ENCODE peak calls at places on chromosomes 2 and 18, in nine cellular contexts. T is activated CD4-positive, alpha-beta T cell treated with anti-CD3 and anti-CD28 coated beads, Interleukin-2, amount 50 U/mL, for 48 hours; B is endothelial cell; C is GM04504; O is neural crest cell; V is cerebellar nuclear complex; W is H54; K is T-helper 2 cell; N is gastrocnemius medialis. D is an unnamed sample.

GRCh38 chr2:6506311-6507258 is 359.1 kb downstream of the CMPK2 start:
- DNase-seq in W (no peak), N (no peak), C (no peak), O (no peak), K (no peak), T (no peak), V (no peak), B (no peak), D (no peak)

GRCh38 chr2:104388296-104388695 is 465.6 kb upstream of the POU3F3 start:
- DNase-seq in O (no peak), C (peak; percentile 8), N (no peak), W (no peak), T (no peak), B (no peak), K (no peak), V (no peak), D (no peak)

GRCh38 chr2:120252207-120253020 is at the start of gene RALB:
- DNase-seq in V (peak; percentile 98), O (peak; percentile 99), W (peak; percentile 96), C (peak; percentile 97), K (peak; percentile 99), N (peak; percentile 98), B (peak; percentile 100), T (peak; percentile 99), D (peak; percentile 87)

GRCh38 chr2:191115391-191115790 is 35.4 kb downstream of the STAT4 start:
- DNase-seq in K (peak; percentile 26), C (no peak), V (no peak), W (no peak), O (no peak), B (no peak), N (no peak), T (peak; percentile 42), D (peak; percentile 38)

GRCh38 chr2:5176764-5177163 is 515.4 kb upstream of the SOX11 start:
- DNase-seq in C (no peak), K (no peak), N (no peak), B (no peak), V (no peak), T (no peak), W (no peak), O (no peak), D (no peak)

GRCh38 chr2:127636248-127637235 is 9.4 kb upstream of the GPR17 start:
- DNase-seq in W (no peak), C (no peak), N (no peak), V (no peak), B (no peak), O (no peak), K (no peak), T (no peak), D (no peak)

GRCh38 chr2:237435844-237436590 is 22.1 kb upstream of the COL6A3 start:
- DNase-seq in C (peak; percentile 78), N (no peak), V (no peak), K (no peak), B (no peak), W (no peak), O (no peak), T (no peak), D (no peak)

GRCh38 chr2:231679906-231680283 is 28.4 kb upstream of the PTMA start:
- DNase-seq in O (no peak), B (no peak), V (no peak), W (no peak), T (no peak), K (no peak), N (no peak), C (no peak), D (no peak)

GRCh38 chr2:86296947-86297346 is 40.5 kb downstream of the REEP1 start:
- DNase-seq in C (no peak), N (no peak), B (no peak), W (no peak), K (no peak), O (no peak), T (no peak), V (no peak), D (no peak)

GRCh38 chr2:23789012-23789411 is 137.9 kb downstream of the ATAD2B start:
- DNase-seq in N (no peak), W (no peak), T (no peak), K (no peak), O (no peak), B (no peak), C (no peak), V (no peak), D (no peak)

GRCh38 chr2:85179541-85179940 is 46.3 kb downstream of the TCF7L1 start:
- DNase-seq in C (no peak), W (no peak), O (no peak), N (no peak), V (no peak), B (no peak), T (no peak), K (no peak), D (no peak)

GRCh38 chr2:136347976-136348375 is 230.0 kb upstream of the CXCR4 start:
- DNase-seq in C (no peak), V (no peak), T (no peak), W (no peak), K (no peak), N (no peak), B (no peak), O (no peak), D (no peak)

GRCh38 chr2:126876631-126877030 is 22.1 kb upstream of the TEX51 start:
- DNase-seq in C (no peak), V (no peak), T (no peak), K (no peak), O (no peak), B (no peak), N (no peak), W (no peak), D (no peak)

GRCh38 chr2:69789762-69790600 is 39.5 kb upstream of the GMCL1 start:
- DNase-seq in O (no peak), N (no peak), T (no peak), V (no peak), W (no peak), B (no peak), K (no peak), C (no peak), D (no peak)

GRCh38 chr2:240565267-240566202 is 2.7 kb upstream of the RNPEPL1 start:
- DNase-seq in C (no peak), O (no peak), T (peak; percentile 89), V (no peak), B (peak; percentile 8), N (peak; percentile 26), K (peak; percentile 82), W (peak; percentile 80), D (peak; percentile 63)

GRCh38 chr18:13500891-13501887 is 225.2 kb downstream of the FAM210A start:
- DNase-seq in N (peak; percentile 58), C (peak; percentile 42), O (no peak), V (peak; percentile 77), K (no peak), W (peak; percentile 50), B (no peak), T (no peak), D (no peak)

GRCh38 chr2:43203373-43203772 is 23.0 kb downstream of the ZFP36L2 start:
- DNase-seq in T (no peak), B (no peak), N (no peak), K (no peak), V (no peak), C (no peak), O (no peak), W (no peak), D (no peak)

GRCh38 chr2:86301711-86302202 is 35.7 kb downstream of the REEP1 start:
- DNase-seq in C (no peak), O (no peak), W (no peak), V (no peak), N (no peak), K (no peak), T (no peak), B (no peak), D (no peak)

GRCh38 chr2:237097326-237097910 is 11.7 kb downstream of the COPS8 start:
- DNase-seq in N (no peak), V (no peak), W (no peak), B (no peak), T (no peak), K (no peak), O (no peak), C (no peak), D (no peak)

GRCh38 chr18:54852780-54853675 is 24.8 kb downstream of the RAB27B start:
- DNase-seq in O (no peak), T (no peak), V (no peak), B (no peak), C (no peak), W (no peak), N (no peak), K (no peak), D (no peak)

GRCh38 chr2:44770221-44771187 is 171.0 kb upstream of the SIX3 start:
- DNase-seq in O (no peak), V (no peak), K (no peak), B (peak; percentile 24), C (no peak), W (no peak), T (no peak), N (no peak), D (no peak)

GRCh38 chr2:190340369-190340768 is 3.0 kb upstream of the INPP1 start:
- DNase-seq in V (no peak), B (peak; percentile 13), K (no peak), W (no peak), O (peak; percentile 13), C (no peak), N (no peak), T (no peak), D (no peak)

GRCh38 chr18:2903006-2903405 is 56.2 kb downstream of the EMILIN2 start:
- DNase-seq in N (peak; percentile 29), T (no peak), W (peak; percentile 67), V (no peak), O (no peak), K (no peak), B (no peak), C (peak; percentile 74), D (no peak)

GRCh38 chr2:30736461-30737325 is 70.6 kb downstream of the CAPN13 start:
- DNase-seq in W (no peak), B (no peak), N (no peak), T (no peak), C (no peak), O (no peak), K (no peak), V (no peak), D (no peak)

GRCh38 chr18:22675006-22675405 is 257.3 kb upstream of the CTAGE1 start:
- DNase-seq in T (no peak), K (no peak), C (no peak), N (no peak), W (no peak), V (no peak), B (no peak), O (no peak), D (no peak)

GRCh38 chr2:55364189-55365055 is 55.2 kb downstream of the CCDC88A start:
- DNase-seq in K (no peak), B (no peak), C (peak; percentile 90), N (peak; percentile 36), W (peak; percentile 26), O (no peak), T (no peak), V (no peak), D (no peak)

GRCh38 chr2:234673501-234673900 is 176.6 kb upstream of the ARL4C start:
- DNase-seq in O (no peak), K (no peak), N (no peak), B (no peak), C (no peak), V (no peak), W (no peak), T (no peak), D (no peak)

GRCh38 chr2:23826771-23827170 is 100.2 kb downstream of the ATAD2B start:
- DNase-seq in T (no peak), W (no peak), N (no peak), O (no peak), B (no peak), C (no peak), V (no peak), K (no peak), D (no peak)

GRCh38 chr2:217277646-217278048 is 417.8 kb upstream of the TNP1 start:
- DNase-seq in V (no peak), T (no peak), K (no peak), O (no peak), N (no peak), C (peak; percentile 33), W (peak; percentile 50), B (no peak), D (no peak)

GRCh38 chr2:75641587-75641986 is 5.0 kb upstream of the MRPL19 start:
- DNase-seq in B (no peak), T (no peak), K (no peak), V (no peak), N (peak; percentile 86), O (no peak), W (no peak), C (no peak), D (no peak)

GRCh38 chr2:241105641-241106040 is 3.6 kb upstream of the MTERF4 start:
- DNase-seq in O (no peak), V (no peak), T (no peak), W (no peak), B (no peak), N (no peak), K (no peak), C (no peak), D (no peak)